ENCODE peak calls at places on chromosome 22, in four cellular contexts. M is CD8-positive, alpha-beta memory T cell; H is DND-41; P is tibial nerve. Q is an unnamed sample.

GRCh38 chr22:25747245-25747944 is 5.4 kb downstream of the MYO18B start:
- DNase-seq in M (no peak), H (no peak), P (no peak), Q (no peak)

GRCh38 chr22:46992121-46992731 is 229.8 kb downstream of the TBC1D22A start:
- DNase-seq in P (no peak), H (no peak), M (no peak), Q (no peak)

GRCh38 chr22:33922268-33922667 is 2.0 kb upstream of the LARGE1 start:
- DNase-seq in H (no peak), M (no peak), P (peak; percentile 36), Q (no peak)

GRCh38 chr22:49638788-49639187 is 188.9 kb downstream of the BRD1 start:
- DNase-seq in P (no peak), H (no peak), M (no peak), Q (no peak)

GRCh38 chr22:45692549-45692948 is 20.9 kb downstream of the ATXN10 start:
- DNase-seq in H (no peak), P (no peak), M (no peak), Q (no peak)

GRCh38 chr22:40397436-40397835 is 27.0 kb downstream of the SGSM3 start:
- DNase-seq in H (no peak), M (no peak), P (no peak), Q (no peak)

GRCh38 chr22:23856721-23857605 is 712 bp upstream of the SLC2A11 start:
- DNase-seq in M (peak; percentile 15), P (no peak), H (no peak), Q (peak; percentile 42)

GRCh38 chr22:24810043-24810749 is 4.2 kb downstream of the SGSM1 start:
- DNase-seq in H (no peak), M (no peak), P (no peak), Q (no peak)

GRCh38 chr22:19942071-19942885 is 660 bp upstream of the TXNRD2 start:
- DNase-seq in H (peak; percentile 55), P (peak; percentile 66), M (no peak), Q (no peak)

GRCh38 chr22:25081409-25081824 is 118.2 kb upstream of the CRYBB3 start:
- DNase-seq in P (peak; percentile 36), H (peak; percentile 44), M (peak; percentile 48), Q (peak; percentile 57)

GRCh38 chr22:17695986-17696385 is 57.4 kb downstream of the BCL2L13 start:
- DNase-seq in H (no peak), M (no peak), P (no peak), Q (no peak)

GRCh38 chr22:24775769-24776492 is 1.4 kb upstream of the PIWIL3 start:
- DNase-seq in P (no peak), M (no peak), H (no peak), Q (no peak)

GRCh38 chr22:48348855-48349254 is 1478.8 kb downstream of the BRD1 start:
- DNase-seq in M (no peak), P (no peak), H (no peak), Q (no peak)

GRCh38 chr22:47619631-47620030 is 857.2 kb downstream of the TBC1D22A start:
- DNase-seq in P (no peak), H (no peak), M (no peak), Q (no peak)

GRCh38 chr22:41914611-41915034 is 251 bp downstream of the SHISA8 start:
- DNase-seq in M (no peak), H (no peak), P (no peak), Q (no peak)

GRCh38 chr22:39504071-39504470 is 2.0 kb downstream of the MIEF1 start:
- DNase-seq in M (no peak), H (no peak), P (no peak), Q (no peak)

GRCh38 chr22:20857838-20858614 is 585 bp downstream of the PI4KA start:
- DNase-seq in M (peak; percentile 80), P (peak; percentile 57), H (peak; percentile 95), Q (peak; percentile 83)

GRCh38 chr22:40534379-40535188 is 101.9 kb downstream of the MRTFA start:
- DNase-seq in M (no peak), H (peak; percentile 25), P (no peak), Q (no peak)

GRCh38 chr22:33757443-33758124 is 162.7 kb downstream of the LARGE1 start:
- DNase-seq in P (no peak), H (no peak), M (no peak), Q (no peak)

GRCh38 chr22:50020606-50021005 is 8.0 kb upstream of the IL17REL start:
- DNase-seq in P (no peak), M (no peak), H (no peak), Q (no peak)

GRCh38 chr22:39183991-39184585 is 31.6 kb upstream of the CBX7 start:
- DNase-seq in H (no peak), M (no peak), P (no peak), Q (no peak)

GRCh38 chr22:45072322-45072903 is 62.6 kb upstream of the PHF21B start:
- DNase-seq in P (no peak), M (no peak), H (no peak), Q (no peak)

GRCh38 chr22:29912605-29913398 is 29.8 kb downstream of the MTMR3 start:
- DNase-seq in M (no peak), H (no peak), P (no peak), Q (no peak)
- H3K4me3 ChIP-seq in M (no peak overlapping the region), H (no peak overlapping the region), P (no peak overlapping the region), Q (no peak overlapping the region)

GRCh38 chr22:36335621-36336020 is 52.1 kb downstream of the MYH9 start:
- DNase-seq in P (no peak), M (no peak), H (no peak), Q (peak; percentile 27)
- H3K4me3 ChIP-seq in P (no peak overlapping the region), M (peak overlapping the region; percentile 18), H (no peak overlapping the region), Q (peak overlapping the region; percentile 57)

DNA sequence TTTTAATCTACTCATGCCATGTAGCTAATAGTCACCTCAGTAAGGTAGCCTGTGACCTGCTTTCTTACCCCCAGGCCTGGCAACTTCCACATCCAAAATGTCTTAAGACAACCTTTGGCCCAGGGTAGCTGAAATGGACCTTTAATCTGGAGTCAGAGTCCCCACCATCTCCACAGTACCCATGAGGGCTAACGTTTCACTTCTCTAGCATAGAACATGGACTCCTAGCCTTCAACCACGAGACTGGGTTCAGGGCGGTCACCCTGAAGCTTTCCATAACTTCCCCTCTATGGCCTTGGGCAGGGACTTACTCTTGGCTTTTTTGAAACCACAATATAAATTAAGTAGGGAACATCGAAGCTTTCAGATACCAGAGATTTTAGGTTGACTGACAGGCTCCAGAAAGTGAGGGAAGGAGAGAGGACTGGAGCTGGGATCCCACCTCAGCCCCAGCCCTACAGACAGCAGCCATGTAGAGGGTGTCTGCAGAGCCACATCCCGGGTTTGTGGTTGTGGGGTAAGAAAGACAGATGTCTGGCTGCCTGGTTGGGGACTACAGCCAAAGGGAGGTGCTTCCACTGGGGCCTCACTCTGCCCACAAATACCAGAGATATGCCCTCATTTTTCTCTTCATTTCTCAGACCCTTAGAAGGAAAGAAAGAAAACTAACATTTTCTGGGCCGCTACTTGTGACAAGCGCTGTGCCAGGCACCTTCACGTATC is 2.6 kb downstream of the TBC1D10A start:
- DNase-seq in H (peak; percentile 87), P (no peak), M (peak; percentile 59), Q (peak; percentile 31)
- H3K4me3 ChIP-seq in H (peak overlapping the region; percentile 94), P (peak overlapping the region; percentile 75), M (peak overlapping the region; percentile 86), Q (peak overlapping the region; percentile 83)

DNA sequence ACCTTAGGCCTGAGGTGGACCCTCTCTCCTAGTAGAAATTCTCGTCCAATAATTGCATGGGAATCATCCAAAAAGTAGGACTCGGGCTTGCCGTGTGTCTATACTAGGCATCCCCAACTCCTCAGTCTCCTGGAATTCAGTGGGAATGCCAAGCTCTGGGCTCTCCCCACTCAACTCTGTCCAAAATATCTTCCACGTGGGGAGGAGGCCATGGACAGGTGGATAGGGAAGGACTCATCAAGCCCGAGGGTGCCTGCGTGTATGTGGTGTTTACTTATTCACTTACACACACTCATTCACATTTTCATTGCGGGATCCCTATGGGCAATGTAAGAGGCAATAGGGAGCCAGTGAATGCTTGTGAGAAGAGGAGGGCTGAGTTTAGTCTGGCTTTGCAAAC is 383.3 kb downstream of the MN1 start:
- DNase-seq in H (no peak), P (no peak), M (no peak), Q (no peak)
- H3K4me3 ChIP-seq in H (no peak overlapping the region), P (no peak overlapping the region), M (no peak overlapping the region), Q (no peak overlapping the region)

GRCh38 chr22:22552630-22553029 is 6.4 kb downstream of the PRAME start:
- DNase-seq in H (no peak), P (no peak), M (no peak), Q (no peak)

GRCh38 chr22:22550789-22551434 is 8.2 kb downstream of the PRAME start:
- DNase-seq in H (no peak), P (no peak), M (no peak), Q (no peak)

GRCh38 chr22:22554324-22555284 is 4.5 kb downstream of the PRAME start:
- DNase-seq in M (no peak), P (no peak), H (no peak), Q (no peak)

GRCh38 chr22:22553735-22554134 is 5.3 kb downstream of the PRAME start:
- DNase-seq in P (no peak), M (no peak), H (no peak), Q (no peak)

DNA sequence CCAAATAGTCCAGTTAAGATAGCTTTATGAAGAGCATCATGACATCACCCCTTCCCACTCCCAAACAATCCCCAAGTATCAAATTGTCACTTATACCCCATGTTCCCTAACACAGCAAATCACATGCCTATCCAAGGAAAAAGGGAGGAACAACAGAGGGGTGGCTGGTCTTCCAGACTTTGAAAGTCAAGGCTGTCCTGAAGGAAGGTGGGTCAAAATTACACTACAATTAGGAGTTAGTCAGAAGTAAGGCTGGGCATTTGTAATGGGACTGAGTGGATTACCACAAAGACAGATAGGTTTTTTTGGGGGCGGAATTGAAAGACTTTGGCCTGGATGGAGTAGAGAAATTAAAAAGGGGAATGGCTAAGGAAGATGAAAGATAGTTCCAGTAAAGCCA is 5.9 kb downstream of the PRAME start:
- DNase-seq in H (no peak), P (no peak), M (no peak), Q (no peak)
- H3K4me3 ChIP-seq in H (no peak overlapping the region), P (no peak overlapping the region), M (no peak overlapping the region), Q (no peak overlapping the region)

Q was measured in naive thymus-derived CD4-positive, alpha-beta T cell.